ENCODE peak calls at places on chromosomes 2 and 18, in six cellular contexts. One of them, this sample, is unnamed.

GRCh38 chr2:20524412-20525040 is 77.7 kb downstream of the RHOB start:
- DNase-seq in PC-9: no peak
- DNase-seq in fibroblast of lung: no peak
- DNase-seq in fibroblast of pulmonary artery: peak; percentile 51
- DNase-seq in uterus: peak; percentile 60
- DNase-seq in mesenchymal stem cell: no peak
- DNase-seq in this sample: no peak

GRCh38 chr2:12915792-12916191 is 199.1 kb downstream of the TRIB2 start:
- DNase-seq in PC-9: no peak
- DNase-seq in fibroblast of lung: peak; percentile 64
- DNase-seq in fibroblast of pulmonary artery: peak; percentile 33
- DNase-seq in uterus: no peak
- DNase-seq in mesenchymal stem cell: no peak
- DNase-seq in this sample: no peak

GRCh38 chr2:26764078-26764887 is at the start of gene SLC35F6:
- DNase-seq in PC-9: peak; percentile 62
- DNase-seq in fibroblast of lung: peak; percentile 74
- DNase-seq in fibroblast of pulmonary artery: peak; percentile 79
- DNase-seq in uterus: peak; percentile 72
- DNase-seq in mesenchymal stem cell: peak; percentile 84
- DNase-seq in this sample: peak; percentile 85

GRCh38 chr2:126778561-126779285 is 120.0 kb upstream of the TEX51 start:
- DNase-seq in PC-9: no peak
- DNase-seq in fibroblast of lung: no peak
- DNase-seq in fibroblast of pulmonary artery: no peak
- DNase-seq in uterus: no peak
- DNase-seq in mesenchymal stem cell: no peak
- DNase-seq in this sample: no peak

GRCh38 chr2:154455201-154455600 is 243.3 kb upstream of the KCNJ3 start:
- DNase-seq in PC-9: no peak
- DNase-seq in fibroblast of lung: peak; percentile 10
- DNase-seq in fibroblast of pulmonary artery: peak; percentile 24
- DNase-seq in uterus: no peak
- DNase-seq in mesenchymal stem cell: no peak
- DNase-seq in this sample: no peak

GRCh38 chr2:174247474-174248186 is 702 bp downstream of the OLA1 start:
- DNase-seq in PC-9: peak; percentile 56
- DNase-seq in fibroblast of lung: peak; percentile 16
- DNase-seq in fibroblast of pulmonary artery: peak; percentile 24
- DNase-seq in uterus: peak; percentile 28
- DNase-seq in mesenchymal stem cell: peak; percentile 17
- DNase-seq in this sample: no peak

GRCh38 chr2:192195548-192196418 is 1.1 kb upstream of the TMEFF2 start:
- DNase-seq in PC-9: no peak
- DNase-seq in fibroblast of lung: peak; percentile 25
- DNase-seq in fibroblast of pulmonary artery: peak; percentile 26
- DNase-seq in uterus: peak; percentile 11
- DNase-seq in mesenchymal stem cell: peak; percentile 52
- DNase-seq in this sample: peak; percentile 72

GRCh38 chr2:240060977-240061591 is 7.8 kb upstream of the OR6B3 start:
- DNase-seq in PC-9: peak; percentile 54
- DNase-seq in fibroblast of lung: peak; percentile 27
- DNase-seq in fibroblast of pulmonary artery: peak; percentile 64
- DNase-seq in uterus: no peak
- DNase-seq in mesenchymal stem cell: peak; percentile 60
- DNase-seq in this sample: peak; percentile 17

GRCh38 chr2:37379881-37380296 is 35.5 kb downstream of the QPCT start:
- DNase-seq in PC-9: no peak
- DNase-seq in fibroblast of lung: peak; percentile 36
- DNase-seq in fibroblast of pulmonary artery: no peak
- DNase-seq in uterus: no peak
- DNase-seq in mesenchymal stem cell: no peak
- DNase-seq in this sample: no peak

GRCh38 chr2:73027340-73027739 is 44.2 kb downstream of the SFXN5 start:
- DNase-seq in PC-9: no peak
- DNase-seq in fibroblast of lung: no peak
- DNase-seq in fibroblast of pulmonary artery: no peak
- DNase-seq in uterus: no peak
- DNase-seq in mesenchymal stem cell: no peak
- DNase-seq in this sample: no peak

GRCh38 chr2:206160807-206161179 is 1.1 kb downstream of the EEF1B2 start:
- DNase-seq in PC-9: no peak
- DNase-seq in fibroblast of lung: no peak
- DNase-seq in fibroblast of pulmonary artery: no peak
- DNase-seq in uterus: no peak
- DNase-seq in mesenchymal stem cell: no peak
- DNase-seq in this sample: no peak

GRCh38 chr2:240642061-240642805 is 17.0 kb downstream of the GPR35 start:
- DNase-seq in PC-9: no peak
- DNase-seq in fibroblast of lung: no peak
- DNase-seq in fibroblast of pulmonary artery: no peak
- DNase-seq in uterus: no peak
- DNase-seq in mesenchymal stem cell: no peak
- DNase-seq in this sample: no peak

GRCh38 chr2:231191896-231192872 is 6.2 kb upstream of the ARMC9 start:
- DNase-seq in PC-9: no peak
- DNase-seq in fibroblast of lung: peak; percentile 74
- DNase-seq in fibroblast of pulmonary artery: peak; percentile 91
- DNase-seq in uterus: peak; percentile 96
- DNase-seq in mesenchymal stem cell: peak; percentile 91
- DNase-seq in this sample: peak; percentile 81

GRCh38 chr2:111054791-111055627 is 65.7 kb upstream of the BCL2L11 start:
- DNase-seq in PC-9: no peak
- DNase-seq in fibroblast of lung: peak; percentile 15
- DNase-seq in fibroblast of pulmonary artery: no peak
- DNase-seq in uterus: no peak
- DNase-seq in mesenchymal stem cell: no peak
- DNase-seq in this sample: no peak

GRCh38 chr2:119681196-119681867 is 2.3 kb downstream of the TMEM177 start:
- DNase-seq in PC-9: no peak
- DNase-seq in fibroblast of lung: no peak
- DNase-seq in fibroblast of pulmonary artery: no peak
- DNase-seq in uterus: no peak
- DNase-seq in mesenchymal stem cell: no peak
- DNase-seq in this sample: no peak

GRCh38 chr2:53460347-53460746 is 307.3 kb upstream of the CHAC2 start:
- DNase-seq in PC-9: no peak
- DNase-seq in fibroblast of lung: peak; percentile 17
- DNase-seq in fibroblast of pulmonary artery: no peak
- DNase-seq in uterus: no peak
- DNase-seq in mesenchymal stem cell: no peak
- DNase-seq in this sample: no peak

GRCh38 chr2:110677080-110677479 is 783 bp downstream of the BUB1 start:
- DNase-seq in PC-9: peak; percentile 41
- DNase-seq in fibroblast of lung: no peak
- DNase-seq in fibroblast of pulmonary artery: no peak
- DNase-seq in uterus: no peak
- DNase-seq in mesenchymal stem cell: peak; percentile 30
- DNase-seq in this sample: no peak

GRCh38 chr2:53575606-53576360 is 191.8 kb upstream of the CHAC2 start:
- DNase-seq in PC-9: peak; percentile 16
- DNase-seq in fibroblast of lung: peak; percentile 69
- DNase-seq in fibroblast of pulmonary artery: peak; percentile 9
- DNase-seq in uterus: no peak
- DNase-seq in mesenchymal stem cell: peak; percentile 6
- DNase-seq in this sample: peak; percentile 73

GRCh38 chr2:206154197-206154596 is 5.0 kb downstream of the NDUFS1 start:
- DNase-seq in PC-9: no peak
- DNase-seq in fibroblast of lung: no peak
- DNase-seq in fibroblast of pulmonary artery: peak; percentile 45
- DNase-seq in uterus: no peak
- DNase-seq in mesenchymal stem cell: peak; percentile 37
- DNase-seq in this sample: no peak

GRCh38 chr18:75268206-75268605 is 57.6 kb downstream of the TSHZ1 start:
- DNase-seq in PC-9: no peak
- DNase-seq in fibroblast of lung: no peak
- DNase-seq in fibroblast of pulmonary artery: no peak
- DNase-seq in uterus: no peak
- DNase-seq in mesenchymal stem cell: no peak
- DNase-seq in this sample: no peak

GRCh38 chr2:217418090-217418489 is 558.2 kb upstream of the TNP1 start:
- DNase-seq in PC-9: no peak
- DNase-seq in fibroblast of lung: peak; percentile 75
- DNase-seq in fibroblast of pulmonary artery: no peak
- DNase-seq in uterus: no peak
- DNase-seq in mesenchymal stem cell: peak; percentile 49
- DNase-seq in this sample: no peak

GRCh38 chr2:66436546-66436945 is 1.6 kb downstream of the MEIS1 start:
- DNase-seq in PC-9: no peak
- DNase-seq in fibroblast of lung: no peak
- DNase-seq in fibroblast of pulmonary artery: no peak
- DNase-seq in uterus: no peak
- DNase-seq in mesenchymal stem cell: peak; percentile 21
- DNase-seq in this sample: no peak

DNA sequence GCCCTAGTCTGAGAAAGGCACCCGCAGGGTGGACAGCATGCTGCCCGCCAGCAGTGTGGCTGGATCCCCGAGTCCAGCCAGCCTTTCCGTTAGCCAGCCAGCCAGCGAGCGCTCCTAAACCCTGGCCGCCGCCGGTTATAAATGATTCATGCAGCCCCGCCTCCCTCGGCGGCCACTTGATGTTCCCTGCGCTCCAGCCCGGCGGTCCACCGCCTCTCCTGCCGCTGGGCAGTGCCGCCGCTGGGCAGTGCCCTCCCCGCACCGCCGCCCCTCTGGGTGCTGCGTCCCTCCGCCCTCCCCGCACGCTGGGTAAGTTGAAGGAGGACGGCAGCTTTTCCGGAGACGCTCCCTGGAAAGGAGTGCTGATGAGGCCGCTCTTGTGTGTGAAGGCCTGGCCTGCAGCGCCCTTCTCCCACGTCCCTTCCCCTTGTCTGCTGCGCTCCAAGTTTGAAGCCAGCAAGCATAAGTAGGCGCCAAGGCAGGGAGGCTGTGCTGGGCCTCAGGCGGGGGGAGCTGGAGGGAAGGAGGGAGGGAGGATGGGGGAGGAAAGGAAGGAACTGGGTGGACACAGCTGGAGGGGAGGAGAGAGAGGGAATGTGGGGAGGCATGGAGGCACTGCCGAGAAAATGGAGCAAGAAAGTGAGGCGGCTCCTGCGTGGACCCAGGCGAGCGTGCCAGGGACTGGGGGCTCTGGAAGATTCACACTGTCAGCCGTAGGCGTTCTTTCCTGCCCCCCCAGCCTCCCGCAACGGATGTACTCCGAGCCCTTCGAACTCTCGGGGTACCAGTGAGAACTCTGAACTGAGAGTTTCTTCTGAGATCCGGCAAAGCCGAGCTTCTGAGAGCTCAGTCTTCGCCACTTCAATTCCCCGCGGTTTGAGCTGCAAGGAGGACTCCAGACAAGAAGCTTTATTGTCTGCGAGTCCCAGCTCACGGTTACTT is 131.9 kb downstream of the GLI2 start:
- DNase-seq in PC-9: no peak
- DNase-seq in fibroblast of lung: peak; percentile 88
- DNase-seq in fibroblast of pulmonary artery: peak; percentile 93
- DNase-seq in uterus: peak; percentile 83
- DNase-seq in mesenchymal stem cell: peak; percentile 89
- DNase-seq in this sample: peak; percentile 88
- H3K4me3 ChIP-seq in PC-9: no peak overlapping the region
- H3K4me3 ChIP-seq in fibroblast of lung: peak overlapping the region; percentile 44
- H3K4me3 ChIP-seq in fibroblast of pulmonary artery: peak overlapping the region; percentile 50
- H3K4me3 ChIP-seq in uterus: peak overlapping the region; percentile 37
- H3K4me3 ChIP-seq in mesenchymal stem cell: peak overlapping the region; percentile 50
- H3K4me3 ChIP-seq in this sample: peak overlapping the region; percentile 31

GRCh38 chr18:57737661-57738060 is 65.5 kb downstream of the ATP8B1 start:
- DNase-seq in PC-9: peak; percentile 87
- DNase-seq in fibroblast of lung: peak; percentile 99
- DNase-seq in fibroblast of pulmonary artery: peak; percentile 98
- DNase-seq in uterus: peak; percentile 91
- DNase-seq in mesenchymal stem cell: peak; percentile 99
- DNase-seq in this sample: no peak
- H3K4me3 ChIP-seq in PC-9: no peak overlapping the region
- H3K4me3 ChIP-seq in fibroblast of lung: no peak overlapping the region
- H3K4me3 ChIP-seq in fibroblast of pulmonary artery: peak overlapping the region; percentile 31
- H3K4me3 ChIP-seq in uterus: no peak overlapping the region
- H3K4me3 ChIP-seq in mesenchymal stem cell: no peak overlapping the region
- H3K4me3 ChIP-seq in this sample: no peak overlapping the region

DNA sequence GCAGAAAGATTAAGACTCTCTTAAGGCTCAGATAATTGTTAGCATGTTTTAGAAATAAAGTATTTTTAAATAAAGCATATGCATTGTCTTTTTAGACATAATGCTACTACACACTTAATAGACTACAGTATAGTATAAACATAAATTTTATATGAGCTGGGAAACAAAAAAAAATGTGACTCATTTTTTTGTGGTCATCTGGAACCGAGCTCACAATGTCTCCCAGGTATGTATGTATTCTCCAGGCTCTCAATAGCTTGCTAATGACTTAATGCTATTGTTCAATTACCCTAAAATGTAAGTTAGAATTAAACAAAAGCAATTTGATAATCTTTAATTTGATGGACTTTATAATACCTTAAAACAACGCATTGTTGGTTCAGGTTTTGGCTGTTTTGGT is 167.2 kb downstream of the NUP35 start:
- DNase-seq in PC-9: no peak
- DNase-seq in fibroblast of lung: peak; percentile 17
- DNase-seq in fibroblast of pulmonary artery: peak; percentile 4
- DNase-seq in uterus: no peak
- DNase-seq in mesenchymal stem cell: no peak
- DNase-seq in this sample: no peak
- H3K4me3 ChIP-seq in PC-9: no peak overlapping the region
- H3K4me3 ChIP-seq in fibroblast of lung: no peak overlapping the region
- H3K4me3 ChIP-seq in fibroblast of pulmonary artery: no peak overlapping the region
- H3K4me3 ChIP-seq in uterus: no peak overlapping the region
- H3K4me3 ChIP-seq in mesenchymal stem cell: no peak overlapping the region
- H3K4me3 ChIP-seq in this sample: no peak overlapping the region

GRCh38 chr2:158893057-158893456 is 75.4 kb upstream of the TANC1 start:
- DNase-seq in PC-9: no peak
- DNase-seq in fibroblast of lung: peak; percentile 71
- DNase-seq in fibroblast of pulmonary artery: peak; percentile 52
- DNase-seq in uterus: no peak
- DNase-seq in mesenchymal stem cell: no peak
- DNase-seq in this sample: no peak

GRCh38 chr2:158894078-158894477 is 74.4 kb upstream of the TANC1 start:
- DNase-seq in PC-9: no peak
- DNase-seq in fibroblast of lung: peak; percentile 97
- DNase-seq in fibroblast of pulmonary artery: peak; percentile 72
- DNase-seq in uterus: no peak
- DNase-seq in mesenchymal stem cell: no peak
- DNase-seq in this sample: peak; percentile 25

GRCh38 chr2:158890296-158890905 is 78.0 kb upstream of the TANC1 start:
- DNase-seq in PC-9: no peak
- DNase-seq in fibroblast of lung: peak; percentile 49
- DNase-seq in fibroblast of pulmonary artery: no peak
- DNase-seq in uterus: no peak
- DNase-seq in mesenchymal stem cell: no peak
- DNase-seq in this sample: no peak

GRCh38 chr2:158893474-158893873 is 75.0 kb upstream of the TANC1 start:
- DNase-seq in PC-9: no peak
- DNase-seq in fibroblast of lung: no peak
- DNase-seq in fibroblast of pulmonary artery: no peak
- DNase-seq in uterus: no peak
- DNase-seq in mesenchymal stem cell: no peak
- DNase-seq in this sample: no peak

DNA sequence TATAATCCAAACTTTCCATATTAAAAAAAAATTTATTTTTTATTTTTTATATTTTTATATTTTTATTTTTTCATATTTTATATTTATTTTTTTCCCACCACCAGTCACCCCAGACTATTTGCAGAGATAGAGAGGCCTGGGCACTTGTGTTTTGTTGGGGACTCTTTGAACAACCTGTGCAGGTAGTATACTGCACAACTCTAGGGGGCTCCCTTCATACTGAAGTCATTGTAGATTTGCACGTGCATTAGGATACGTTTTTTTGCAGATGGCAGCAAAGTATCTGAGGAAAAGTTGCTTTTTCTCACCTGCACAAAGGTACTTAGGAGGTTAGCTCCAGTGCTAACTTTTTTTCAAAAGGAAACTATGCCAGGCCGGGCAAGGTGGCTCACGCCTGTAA is 73.9 kb upstream of the TANC1 start:
- DNase-seq in PC-9: no peak
- DNase-seq in fibroblast of lung: no peak
- DNase-seq in fibroblast of pulmonary artery: no peak
- DNase-seq in uterus: no peak
- DNase-seq in mesenchymal stem cell: no peak
- DNase-seq in this sample: no peak
- H3K4me3 ChIP-seq in PC-9: no peak overlapping the region
- H3K4me3 ChIP-seq in fibroblast of lung: no peak overlapping the region
- H3K4me3 ChIP-seq in fibroblast of pulmonary artery: no peak overlapping the region
- H3K4me3 ChIP-seq in uterus: no peak overlapping the region
- H3K4me3 ChIP-seq in mesenchymal stem cell: no peak overlapping the region
- H3K4me3 ChIP-seq in this sample: no peak overlapping the region

This sample was measured in SJSA1.